ENCODE peak calls at places on chromosomes 6 and 20, in eight cellular contexts. H, A, Y, B, G, L, I and T are unnamed samples.

GRCh38 chr6:169982461-169983386 is 231.3 kb downstream of the ERMARD start:
- DNase-seq in H (no peak), A (peak; percentile 43), Y (no peak), B (no peak), G (no peak), L (no peak), I (no peak), T (no peak)

GRCh38 chr6:35427851-35428321 is 24.3 kb upstream of the FANCE start:
- DNase-seq in H (no peak), A (no peak), Y (no peak), B (no peak), G (no peak), L (no peak), I (no peak), T (no peak)

GRCh38 chr20:47502801-47503239 is 1.1 kb downstream of the NCOA3 start:
- DNase-seq in H (no peak), A (no peak), Y (peak; percentile 42), B (no peak), G (peak; percentile 28), L (no peak), I (no peak), T (no peak)

GRCh38 chr20:45306431-45306982 is at the start of gene RBPJL:
- DNase-seq in H (peak; percentile 26), A (peak; percentile 46), Y (no peak), B (peak; percentile 45), G (no peak), L (peak; percentile 44), I (no peak), T (no peak)

GRCh38 chr20:20549699-20550098 is 162.7 kb downstream of the RALGAPA2 start:
- DNase-seq in H (no peak), A (no peak), Y (no peak), B (no peak), G (no peak), L (no peak), I (no peak), T (no peak)

GRCh38 chr6:5295612-5296011 is 34.3 kb downstream of the FARS2 start:
- DNase-seq in H (no peak), A (no peak), Y (no peak), B (no peak), G (no peak), L (no peak), I (no peak), T (no peak)

GRCh38 chr20:63594043-63594561 is 20.1 kb upstream of the HELZ2 start:
- DNase-seq in H (no peak), A (no peak), Y (no peak), B (no peak), G (peak; percentile 88), L (no peak), I (no peak), T (peak; percentile 73)

GRCh38 chr6:129748212-129748900 is 38.4 kb upstream of the ARHGAP18 start:
- DNase-seq in H (peak; percentile 47), A (no peak), Y (no peak), B (peak; percentile 30), G (no peak), L (no peak), I (no peak), T (peak; percentile 13)

GRCh38 chr20:64109831-64110391 is 2.5 kb upstream of the NPBWR2 start:
- DNase-seq in H (no peak), A (peak; percentile 30), Y (no peak), B (no peak), G (no peak), L (no peak), I (no peak), T (no peak)

GRCh38 chr6:53728570-53729194 is 63.1 kb upstream of the KLHL31 start:
- DNase-seq in H (peak; percentile 32), A (peak; percentile 55), Y (peak; percentile 67), B (peak; percentile 45), G (no peak), L (peak; percentile 41), I (peak; percentile 30), T (peak; percentile 24)

GRCh38 chr6:116580198-116580597 is 8.9 kb downstream of the RWDD1 start:
- DNase-seq in H (no peak), A (no peak), Y (no peak), B (no peak), G (no peak), L (no peak), I (no peak), T (no peak)

GRCh38 chr6:10552237-10552810 is 31.2 kb downstream of the GCNT2 start:
- DNase-seq in H (no peak), A (no peak), Y (no peak), B (no peak), G (no peak), L (no peak), I (no peak), T (no peak)

GRCh38 chr6:38796006-38796405 is 80.9 kb downstream of the DNAH8 start:
- DNase-seq in H (no peak), A (no peak), Y (no peak), B (no peak), G (no peak), L (no peak), I (no peak), T (no peak)

GRCh38 chr6:150541587-150541986 is 58.1 kb upstream of the PLEKHG1 start:
- DNase-seq in H (no peak), A (no peak), Y (no peak), B (no peak), G (no peak), L (no peak), I (no peak), T (no peak)

GRCh38 chr6:113684382-113684901 is 172.7 kb upstream of the MARCKS start:
- DNase-seq in H (no peak), A (no peak), Y (no peak), B (no peak), G (no peak), L (no peak), I (no peak), T (no peak)